ENCODE peak calls at places on chromosomes 11 and 22, in ten cellular contexts. N is brain microvascular endothelial cell, I is lower lobe of right lung, V is lung, K is BJ, Y is colonic mucosa, E is ovary, P is uterus, X is tibial nerve, Q is fibroblast of mammary gland. B is an unnamed sample.

GRCh38 chr11:19511413-19512183 is 201.0 kb upstream of the NAV2 start:
- DNase-seq in N (no peak), I (peak; percentile 55), V (peak; percentile 36), K (no peak), Y (peak; percentile 23), E (peak; percentile 20), P (no peak), X (peak; percentile 23), Q (peak; percentile 71), B (peak; percentile 74)

GRCh38 chr11:27238811-27239210 is 124.2 kb downstream of the CCDC34 start:
- DNase-seq in N (no peak), I (no peak), V (no peak), K (no peak), Y (no peak), E (no peak), P (no peak), X (no peak), Q (no peak), B (no peak)

GRCh38 chr11:24559315-24559714 is 62.5 kb downstream of the LUZP2 start:
- DNase-seq in N (no peak), I (no peak), V (no peak), K (no peak), Y (no peak), E (no peak), P (no peak), X (no peak), Q (no peak), B (no peak)

GRCh38 chr22:46593996-46594946 is 25.9 kb upstream of the GRAMD4 start:
- DNase-seq in N (no peak), I (peak; percentile 38), V (no peak), K (no peak), Y (no peak), E (no peak), P (no peak), X (no peak), Q (no peak), B (no peak)

GRCh38 chr11:22798890-22799289 is 30.7 kb downstream of the SVIP start:
- DNase-seq in N (no peak), I (no peak), V (no peak), K (no peak), Y (no peak), E (no peak), P (no peak), X (no peak), Q (no peak), B (no peak)

GRCh38 chr22:37464181-37464580 is 22.0 kb downstream of the MFNG start:
- DNase-seq in N (no peak), I (no peak), V (no peak), K (no peak), Y (no peak), E (no peak), P (no peak), X (no peak), Q (no peak), B (no peak)

GRCh38 chr11:6438979-6439571 is 1.7 kb downstream of the HPX start:
- DNase-seq in N (peak; percentile 35), I (no peak), V (peak; percentile 45), K (no peak), Y (peak; percentile 70), E (no peak), P (no peak), X (no peak), Q (peak; percentile 69), B (no peak)

GRCh38 chr22:21633481-21633880 is 921 bp downstream of the CCDC116 start:
- DNase-seq in N (no peak), I (no peak), V (no peak), K (no peak), Y (no peak), E (no peak), P (no peak), X (no peak), Q (no peak), B (no peak)

DNA sequence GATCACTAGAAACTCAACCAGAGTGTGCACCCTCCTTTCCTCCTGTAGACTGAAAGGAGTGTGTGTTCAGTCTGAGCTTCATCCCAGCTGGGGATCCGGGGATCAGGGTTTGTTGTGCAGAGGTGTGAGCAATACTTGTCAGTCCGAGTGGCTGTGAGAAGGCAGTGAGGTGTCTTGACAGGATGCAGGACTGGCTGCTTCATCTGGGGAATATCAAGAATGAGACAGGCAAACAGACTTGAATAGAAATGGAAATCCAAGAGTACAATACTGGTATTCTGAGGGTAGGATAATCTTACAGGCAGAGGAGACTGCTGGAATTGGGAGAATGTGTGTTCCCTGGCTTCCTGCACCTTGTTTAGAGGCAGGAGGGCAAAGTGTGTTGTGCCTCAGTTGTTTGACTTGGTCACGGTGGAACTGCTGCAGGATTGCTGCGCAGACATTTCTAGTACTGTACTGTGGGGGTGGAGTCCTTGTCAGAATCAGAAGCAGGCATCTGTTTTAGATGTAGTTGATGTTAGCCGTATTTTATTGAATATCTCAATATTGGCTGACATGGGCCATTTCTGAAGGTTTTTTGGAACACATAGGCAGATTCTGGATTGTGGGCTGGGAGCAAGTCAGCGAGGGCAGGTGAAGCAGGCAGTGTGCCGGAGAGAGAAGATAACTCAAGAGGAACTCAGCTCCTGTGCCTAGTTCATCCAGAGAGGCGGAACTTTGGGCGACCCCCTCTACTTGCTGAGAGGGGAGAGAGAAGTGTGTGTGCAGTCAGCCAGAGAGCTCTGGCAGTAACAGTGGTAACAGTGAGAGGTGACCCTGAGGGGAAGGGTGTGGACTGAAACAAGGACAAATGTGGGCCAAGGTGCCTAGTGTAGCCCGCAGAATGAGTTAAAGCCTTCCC is 27.1 kb upstream of the GRK2 start:
- DNase-seq in N (no peak), I (no peak), V (no peak), K (no peak), Y (no peak), E (no peak), P (no peak), X (no peak), Q (peak; percentile 35), B (no peak)
- H3K4me3 ChIP-seq in N (peak overlapping the region; percentile 41), I (peak overlapping the region; percentile 73), V (no peak overlapping the region), K (no peak overlapping the region), Y (peak overlapping the region; percentile 50), E (no peak overlapping the region), P (no peak overlapping the region), X (peak overlapping the region; percentile 69), Q (peak overlapping the region; percentile 35), B (peak overlapping the region; percentile 55)

GRCh38 chr11:41578421-41579047 is 119.1 kb upstream of the LRRC4C start:
- DNase-seq in N (no peak), I (no peak), V (no peak), K (no peak), Y (no peak), E (no peak), P (no peak), X (no peak), Q (no peak), B (no peak)
- TF ChIP-seq CTCF in N (no peak), I (no peak), V (no peak), K (no peak), Y (no peak), E (no peak), P (no peak), X (no peak), Q (no peak), B (no peak)

GRCh38 chr22:23750744-23751440 is at the start of gene ZNF70:
- DNase-seq in N (peak; percentile 42), I (peak; percentile 95), V (peak; percentile 85), K (no peak), Y (peak; percentile 91), E (peak; percentile 89), P (peak; percentile 84), X (peak; percentile 73), Q (peak; percentile 69), B (peak; percentile 85)

GRCh38 chr22:23752090-23752691 is 1.3 kb upstream of the ZNF70 start:
- DNase-seq in N (no peak), I (no peak), V (no peak), K (no peak), Y (no peak), E (no peak), P (no peak), X (no peak), Q (no peak), B (no peak)

GRCh38 chr22:23750374-23750743 is 553 bp downstream of the ZNF70 start:
- DNase-seq in N (no peak), I (no peak), V (no peak), K (no peak), Y (no peak), E (no peak), P (no peak), X (no peak), Q (no peak), B (no peak)

GRCh38 chr22:23751441-23751996 is 607 bp upstream of the ZNF70 start:
- DNase-seq in N (no peak), I (no peak), V (no peak), K (no peak), Y (peak; percentile 59), E (no peak), P (no peak), X (no peak), Q (peak; percentile 17), B (no peak)

DNA sequence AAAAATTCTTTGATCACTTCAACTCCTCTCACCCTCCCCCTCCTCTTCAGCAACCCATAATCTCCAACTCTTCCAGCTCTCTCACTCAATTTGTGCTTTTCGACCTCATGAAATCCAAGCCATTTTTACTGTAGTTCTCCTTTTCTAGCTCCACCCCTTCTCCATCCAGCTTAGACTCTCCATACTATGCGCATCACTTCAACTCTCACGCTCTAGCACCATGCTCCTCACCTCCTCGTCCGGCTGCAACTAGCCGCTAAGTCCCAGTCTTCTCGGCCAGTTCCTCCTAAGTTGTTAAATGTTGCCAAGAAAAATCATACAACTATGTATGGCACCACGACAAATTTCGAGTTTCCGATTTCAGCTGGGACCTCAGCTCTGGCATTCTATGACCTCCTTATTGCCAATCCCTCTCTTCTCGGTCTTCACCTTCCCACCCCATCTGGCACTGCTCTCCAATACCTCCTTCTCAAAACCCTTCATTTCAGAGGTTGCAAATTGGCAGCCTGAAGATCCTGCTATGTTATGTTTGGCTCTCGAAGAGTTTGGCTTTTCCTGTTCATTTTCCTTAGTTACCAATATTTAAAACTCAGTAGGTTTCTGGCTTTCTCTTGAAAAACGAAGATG is 1.1 kb downstream of the ZNF70 start:
- DNase-seq in N (no peak), I (no peak), V (no peak), K (no peak), Y (no peak), E (no peak), P (no peak), X (no peak), Q (no peak), B (no peak)
- H3K4me3 ChIP-seq in N (peak overlapping the region; percentile 89), I (peak overlapping the region; percentile 70), V (no peak overlapping the region), K (peak overlapping the region; percentile 76), Y (no peak overlapping the region), E (peak overlapping the region; percentile 53), P (peak overlapping the region; percentile 54), X (peak overlapping the region; percentile 77), Q (peak overlapping the region; percentile 84), B (peak overlapping the region; percentile 88)

GRCh38 chr11:134792677-134793076 is 380.6 kb upstream of the B3GAT1 start:
- DNase-seq in N (no peak), I (no peak), V (no peak), K (no peak), Y (no peak), E (no peak), P (no peak), X (no peak), Q (no peak), B (no peak)

GRCh38 chr11:134794192-134794591 is 382.1 kb upstream of the B3GAT1 start:
- DNase-seq in N (no peak), I (no peak), V (no peak), K (no peak), Y (no peak), E (no peak), P (no peak), X (no peak), Q (no peak), B (no peak)

GRCh38 chr11:134792044-134792443 is 380.0 kb upstream of the B3GAT1 start:
- DNase-seq in N (peak; percentile 17), I (no peak), V (no peak), K (no peak), Y (no peak), E (no peak), P (no peak), X (no peak), Q (no peak), B (no peak)

GRCh38 chr11:134797411-134798089 is 385.5 kb upstream of the B3GAT1 start:
- DNase-seq in N (no peak), I (no peak), V (no peak), K (no peak), Y (no peak), E (no peak), P (no peak), X (no peak), Q (no peak), B (no peak)

GRCh38 chr11:134795017-134795416 is 383.0 kb upstream of the B3GAT1 start:
- DNase-seq in N (no peak), I (no peak), V (no peak), K (no peak), Y (no peak), E (no peak), P (no peak), X (no peak), Q (no peak), B (no peak)
- TF ChIP-seq CTCF in N (no peak), I (no peak), V (no peak), K (no peak), Y (no peak), E (no peak), P (no peak), X (no peak), Q (no peak), B (no peak)

B was measured in coronary artery.